ENCODE peak calls at places on chromosomes 3 and 15, in six cellular contexts. D, L, X, E, H and P are unnamed samples.

GRCh38 chr3:187150599-187150998 is 11.3 kb upstream of the RPL39L start:
- DNase-seq in X (no peak), D (no peak), H (peak), L (no peak), E (no peak), P (no peak)

GRCh38 chr3:134426660-134427181 is 52.5 kb upstream of the AMOTL2 start:
- DNase-seq in X (peak), E (peak), D (no peak), H (no peak), L (no peak), P (no peak)

GRCh38 chr3:13484861-13485590 is 4.9 kb downstream of the HDAC11 start:
- DNase-seq in H (no peak), X (peak), L (peak), E (peak), D (peak), P (no peak)

GRCh38 chr3:154745925-154746324 is 315.9 kb upstream of the GPR149 start:
- DNase-seq in L (no peak), X (no peak), E (no peak), H (no peak), D (no peak), P (no peak)

GRCh38 chr3:139762307-139762706 is 84.5 kb upstream of the NMNAT3 start:
- DNase-seq in H (no peak), D (no peak), E (no peak), X (no peak), L (no peak), P (no peak)

GRCh38 chr15:98599911-98600685 is 48.2 kb upstream of the IGF1R start:
- DNase-seq in E (no peak), D (no peak), H (peak), L (no peak), X (peak), P (no peak)

GRCh38 chr15:32718082-32718821 is 448 bp downstream of the GREM1 start:
- DNase-seq in D (no peak), H (peak), L (peak), X (no peak), E (peak), P (no peak)

GRCh38 chr3:43043071-43043766 is 62.7 kb downstream of the POMGNT2 start:
- DNase-seq in H (no peak), D (no peak), L (no peak), E (no peak), X (no peak), P (no peak)

GRCh38 chr3:158685151-158685550 is 12.7 kb upstream of the LXN start:
- DNase-seq in X (no peak), L (no peak), H (no peak), E (no peak), D (no peak), P (no peak)

GRCh38 chr3:42476225-42477160 is 25.9 kb upstream of the VIPR1 start:
- DNase-seq in D (no peak), L (no peak), E (no peak), H (no peak), X (peak), P (no peak)

GRCh38 chr15:63490345-63491034 is 13.9 kb upstream of the USP3 start:
- DNase-seq in X (no peak), H (no peak), D (no peak), E (no peak), L (peak), P (peak)

GRCh38 chr3:117752984-117753717 is 1043.6 kb downstream of the TUSC7 start:
- DNase-seq in L (no peak), D (no peak), H (no peak), X (peak), E (no peak), P (no peak)

GRCh38 chr15:74320358-74321247 is 46.8 kb downstream of the CYP11A1 start:
- DNase-seq in H (peak), X (peak), D (peak), L (peak), E (peak), P (no peak)

GRCh38 chr3:37287776-37288175 is 113.4 kb upstream of the LRRFIP2 start:
- DNase-seq in H (peak), D (no peak), L (no peak), E (no peak), X (no peak), P (no peak)

GRCh38 chr15:73870700-73871408 is 2.5 kb upstream of the TBC1D21 start:
- DNase-seq in L (no peak), X (no peak), D (no peak), H (no peak), E (peak), P (no peak)

GRCh38 chr3:13194285-13195209 is 121.3 kb upstream of the IQSEC1 start:
- DNase-seq in X (no peak), D (no peak), E (no peak), H (no peak), L (no peak), P (no peak)

GRCh38 chr15:64315136-64315661 is 40.8 kb downstream of the CSNK1G1 start:
- DNase-seq in D (no peak), E (no peak), H (no peak), L (no peak), X (no peak), P (no peak)

GRCh38 chr15:101579766-101580165 is 72.4 kb downstream of the TM2D3 start:
- DNase-seq in X (no peak), L (no peak), D (no peak), E (peak), H (no peak), P (no peak)

GRCh38 chr15:25717116-25717755 is 145.9 kb downstream of the ATP10A start:
- DNase-seq in D (no peak), H (no peak), E (no peak), X (peak), L (no peak), P (no peak)

GRCh38 chr3:128864351-128864811 is 15.0 kb upstream of the ACAD9 start:
- DNase-seq in X (no peak), H (no peak), D (no peak), L (no peak), E (no peak), P (no peak)

GRCh38 chr15:20348900-20349773 is 192.5 kb downstream of the GOLGA6L6 start:
- DNase-seq in X (no peak), H (peak), L (no peak), E (peak), D (no peak), P (no peak)

GRCh38 chr15:81296218-81296617 is 27.7 kb downstream of the STARD5 start:
- DNase-seq in L (no peak), X (no peak), D (no peak), E (no peak), H (peak), P (no peak)

GRCh38 chr3:49785565-49786356 is 581 bp downstream of the IP6K1 start:
- DNase-seq in X (peak), H (peak), D (no peak), L (no peak), E (no peak), P (no peak)

GRCh38 chr3:12916159-12916558 is 74.8 kb upstream of the RPL32 start:
- DNase-seq in L (no peak), H (peak), E (no peak), D (no peak), X (no peak), P (no peak)

GRCh38 chr3:149296972-149297371 is 36.5 kb downstream of the TM4SF18 start:
- DNase-seq in L (no peak), H (no peak), D (no peak), X (no peak), E (no peak), P (no peak)